ENCODE peak calls at places on chromosome 17, in five cellular contexts. One of them, this sample, is unnamed.

GRCh38 chr17:39634384-39634871 is 2.5 kb upstream of the STARD3 start:
- DNase-seq in EL: peak; percentile 55
- DNase-seq in ecto neural progenitor cell: no peak
- DNase-seq in amniotic stem cell: no peak
- DNase-seq in astrocyte of the spinal cord: peak; percentile 50
- DNase-seq in this sample: no peak

GRCh38 chr17:81092518-81093095 is 57.7 kb downstream of the BAIAP2 start:
- DNase-seq in ecto neural progenitor cell: no peak
- DNase-seq in astrocyte of the spinal cord: no peak
- DNase-seq in EL: no peak
- DNase-seq in amniotic stem cell: no peak
- DNase-seq in this sample: no peak

GRCh38 chr17:2897605-2898004 is 101.4 kb downstream of the RAP1GAP2 start:
- DNase-seq in astrocyte of the spinal cord: no peak
- DNase-seq in ecto neural progenitor cell: no peak
- DNase-seq in EL: no peak
- DNase-seq in amniotic stem cell: no peak
- DNase-seq in this sample: no peak

GRCh38 chr17:73787036-73787720 is 142.9 kb upstream of the SDK2 start:
- DNase-seq in EL: no peak
- DNase-seq in ecto neural progenitor cell: peak; percentile 68
- DNase-seq in amniotic stem cell: no peak
- DNase-seq in astrocyte of the spinal cord: no peak
- DNase-seq in this sample: no peak

GRCh38 chr17:1007310-1008007 is 10.5 kb downstream of the TIMM22 start:
- DNase-seq in amniotic stem cell: no peak
- DNase-seq in EL: no peak
- DNase-seq in astrocyte of the spinal cord: no peak
- DNase-seq in ecto neural progenitor cell: no peak
- DNase-seq in this sample: no peak

GRCh38 chr17:77974396-77974795 is 15.9 kb downstream of the TNRC6C start:
- DNase-seq in ecto neural progenitor cell: no peak
- DNase-seq in amniotic stem cell: no peak
- DNase-seq in EL: no peak
- DNase-seq in astrocyte of the spinal cord: no peak
- DNase-seq in this sample: no peak

GRCh38 chr17:50634123-50634914 is at the start of gene ABCC3:
- DNase-seq in ecto neural progenitor cell: peak; percentile 75
- DNase-seq in amniotic stem cell: peak; percentile 3
- DNase-seq in EL: peak; percentile 54
- DNase-seq in astrocyte of the spinal cord: no peak
- DNase-seq in this sample: peak; percentile 54

GRCh38 chr17:50976951-50977472 is 110.9 kb upstream of the TOB1 start:
- DNase-seq in amniotic stem cell: no peak
- DNase-seq in ecto neural progenitor cell: no peak
- DNase-seq in EL: no peak
- DNase-seq in astrocyte of the spinal cord: no peak
- DNase-seq in this sample: no peak

GRCh38 chr17:41522301-41523224 is 3.9 kb upstream of the KRT15 start:
- DNase-seq in astrocyte of the spinal cord: no peak
- DNase-seq in ecto neural progenitor cell: no peak
- DNase-seq in EL: no peak
- DNase-seq in amniotic stem cell: no peak
- DNase-seq in this sample: no peak

GRCh38 chr17:80619535-80620235 is 75.0 kb downstream of the RPTOR start:
- DNase-seq in amniotic stem cell: no peak
- DNase-seq in astrocyte of the spinal cord: no peak
- DNase-seq in ecto neural progenitor cell: no peak
- DNase-seq in EL: peak; percentile 50
- DNase-seq in this sample: no peak

GRCh38 chr17:12865769-12866168 is 76.5 kb downstream of the ARHGAP44 start:
- DNase-seq in amniotic stem cell: no peak
- DNase-seq in astrocyte of the spinal cord: no peak
- DNase-seq in EL: no peak
- DNase-seq in ecto neural progenitor cell: no peak
- DNase-seq in this sample: no peak

GRCh38 chr17:13735861-13736260 is 134.1 kb upstream of the HS3ST3A1 start:
- DNase-seq in amniotic stem cell: no peak
- DNase-seq in ecto neural progenitor cell: no peak
- DNase-seq in EL: no peak
- DNase-seq in astrocyte of the spinal cord: no peak
- DNase-seq in this sample: no peak

GRCh38 chr17:72976971-72977767 is 115.3 kb downstream of the SLC39A11 start:
- DNase-seq in ecto neural progenitor cell: no peak
- DNase-seq in EL: peak; percentile 95
- DNase-seq in amniotic stem cell: peak; percentile 31
- DNase-seq in astrocyte of the spinal cord: peak; percentile 89
- DNase-seq in this sample: peak; percentile 73

GRCh38 chr17:58277107-58277506 is 3.6 kb downstream of the MPO start:
- DNase-seq in EL: no peak
- DNase-seq in astrocyte of the spinal cord: no peak
- DNase-seq in ecto neural progenitor cell: no peak
- DNase-seq in amniotic stem cell: no peak
- DNase-seq in this sample: no peak

GRCh38 chr17:60659156-60659555 is 18.5 kb upstream of the BCAS3 start:
- DNase-seq in EL: no peak
- DNase-seq in ecto neural progenitor cell: no peak
- DNase-seq in amniotic stem cell: no peak
- DNase-seq in astrocyte of the spinal cord: no peak
- DNase-seq in this sample: no peak

GRCh38 chr17:63629627-63630026 is 7.4 kb downstream of the MAP3K3 start:
- DNase-seq in EL: no peak
- DNase-seq in ecto neural progenitor cell: no peak
- DNase-seq in amniotic stem cell: no peak
- DNase-seq in astrocyte of the spinal cord: no peak
- DNase-seq in this sample: no peak

GRCh38 chr17:47254403-47254943 is 846 bp downstream of the ITGB3 start:
- DNase-seq in EL: no peak
- DNase-seq in astrocyte of the spinal cord: no peak
- DNase-seq in amniotic stem cell: no peak
- DNase-seq in ecto neural progenitor cell: no peak
- DNase-seq in this sample: no peak

GRCh38 chr17:2174471-2175293 is 119.8 kb downstream of the HIC1 start:
- DNase-seq in amniotic stem cell: peak; percentile 64
- DNase-seq in astrocyte of the spinal cord: peak; percentile 96
- DNase-seq in EL: peak; percentile 89
- DNase-seq in ecto neural progenitor cell: no peak
- DNase-seq in this sample: peak; percentile 90

GRCh38 chr17:61323696-61324539 is 75.7 kb upstream of the TBX2 start:
- DNase-seq in amniotic stem cell: no peak
- DNase-seq in EL: no peak
- DNase-seq in astrocyte of the spinal cord: no peak
- DNase-seq in ecto neural progenitor cell: no peak
- DNase-seq in this sample: no peak

GRCh38 chr17:75008373-75008772 is 4.1 kb upstream of the MRPL58 start:
- DNase-seq in ecto neural progenitor cell: no peak
- DNase-seq in EL: no peak
- DNase-seq in amniotic stem cell: no peak
- DNase-seq in astrocyte of the spinal cord: no peak
- DNase-seq in this sample: no peak

GRCh38 chr17:835263-835662 is 53.1 kb downstream of the MRM3 start:
- DNase-seq in ecto neural progenitor cell: no peak
- DNase-seq in amniotic stem cell: peak; percentile 84
- DNase-seq in astrocyte of the spinal cord: peak; percentile 97
- DNase-seq in EL: peak; percentile 99
- DNase-seq in this sample: peak; percentile 95

GRCh38 chr17:28747046-28747691 is 3.4 kb downstream of the TRAF4 start:
- DNase-seq in astrocyte of the spinal cord: no peak
- DNase-seq in ecto neural progenitor cell: peak; percentile 74
- DNase-seq in amniotic stem cell: no peak
- DNase-seq in EL: no peak
- DNase-seq in this sample: no peak

GRCh38 chr17:21376835-21377690 is 906 bp downstream of the KCNJ12 start:
- DNase-seq in ecto neural progenitor cell: no peak
- DNase-seq in EL: peak; percentile 50
- DNase-seq in amniotic stem cell: no peak
- DNase-seq in astrocyte of the spinal cord: peak; percentile 37
- DNase-seq in this sample: no peak

GRCh38 chr17:7389924-7390910 is 4.1 kb downstream of the PLSCR3 start:
- DNase-seq in ecto neural progenitor cell: no peak
- DNase-seq in astrocyte of the spinal cord: no peak
- DNase-seq in EL: no peak
- DNase-seq in amniotic stem cell: no peak
- DNase-seq in this sample: no peak

GRCh38 chr17:63476494-63476856 is 386 bp upstream of the ACE start:
- DNase-seq in EL: peak; percentile 29
- DNase-seq in astrocyte of the spinal cord: no peak
- DNase-seq in ecto neural progenitor cell: peak; percentile 76
- DNase-seq in amniotic stem cell: no peak
- DNase-seq in this sample: no peak

GRCh38 chr17:34706029-34706428 is 126.6 kb downstream of the TMEM132E start:
- DNase-seq in amniotic stem cell: no peak
- DNase-seq in astrocyte of the spinal cord: peak; percentile 1
- DNase-seq in EL: peak; percentile 6
- DNase-seq in ecto neural progenitor cell: peak; percentile 73
- DNase-seq in this sample: no peak

GRCh38 chr17:21278304-21279197 is 6.0 kb upstream of the MAP2K3 start:
- DNase-seq in ecto neural progenitor cell: no peak
- DNase-seq in astrocyte of the spinal cord: no peak
- DNase-seq in EL: no peak
- DNase-seq in amniotic stem cell: no peak
- DNase-seq in this sample: no peak

GRCh38 chr17:36525113-36525512 is 9.6 kb downstream of the MYO19 start:
- DNase-seq in EL: peak; percentile 33
- DNase-seq in amniotic stem cell: no peak
- DNase-seq in ecto neural progenitor cell: no peak
- DNase-seq in astrocyte of the spinal cord: no peak
- DNase-seq in this sample: no peak

GRCh38 chr17:49996495-49997255 is 1.7 kb upstream of the DLX3 start:
- DNase-seq in amniotic stem cell: no peak
- DNase-seq in EL: peak; percentile 40
- DNase-seq in astrocyte of the spinal cord: peak; percentile 7
- DNase-seq in ecto neural progenitor cell: peak; percentile 94
- DNase-seq in this sample: peak; percentile 47

GRCh38 chr17:8965394-8966168 is at the start of gene PIK3R5:
- DNase-seq in EL: no peak
- DNase-seq in astrocyte of the spinal cord: no peak
- DNase-seq in amniotic stem cell: no peak
- DNase-seq in ecto neural progenitor cell: peak; percentile 90
- DNase-seq in this sample: no peak

GRCh38 chr17:40472733-40473452 is 28.5 kb downstream of the TNS4 start:
- DNase-seq in amniotic stem cell: no peak
- DNase-seq in astrocyte of the spinal cord: no peak
- DNase-seq in ecto neural progenitor cell: no peak
- DNase-seq in EL: no peak
- DNase-seq in this sample: no peak